ENCODE peak calls at places on chromosomes 6 and 20, in four cellular contexts. T, N, W and C are unnamed samples.

GRCh38 chr6:44478591-44479254 is 91.2 kb downstream of the CDC5L start:
- DNase-seq in T (no peak), N (no peak), W (no peak), C (no peak)

GRCh38 chr20:9051508-9051907 is 17.4 kb upstream of the PLCB4 start:
- DNase-seq in T (peak), N (peak), W (no peak), C (no peak)

GRCh38 chr20:5809495-5809894 is 59.3 kb downstream of the SHLD1 start:
- DNase-seq in T (no peak), N (no peak), W (no peak), C (no peak)

GRCh38 chr6:16700202-16700997 is 60.9 kb downstream of the ATXN1 start:
- DNase-seq in T (no peak), N (no peak), W (no peak), C (no peak)

GRCh38 chr6:26065952-26066380 is 21.3 kb upstream of the HFE start:
- DNase-seq in T (peak), N (peak), W (peak), C (no peak)

GRCh38 chr6:18101271-18101670 is 21.2 kb downstream of the NHLRC1 start:
- DNase-seq in T (no peak), N (no peak), W (no peak), C (no peak)

GRCh38 chr20:45469336-45470261 is at the start of gene WFDC2:
- DNase-seq in T (no peak), N (no peak), W (no peak), C (no peak)

GRCh38 chr20:31670371-31671228 is 32.9 kb downstream of the COX4I2 start:
- DNase-seq in T (no peak), N (no peak), W (no peak), C (no peak)

GRCh38 chr6:125082931-125083683 is 70.5 kb upstream of the TPD52L1 start:
- DNase-seq in T (no peak), N (peak), W (no peak), C (no peak)

GRCh38 chr20:45311589-45312211 is 3.6 kb upstream of the MATN4 start:
- DNase-seq in T (peak), N (peak), W (no peak), C (no peak)

GRCh38 chr6:18327621-18328548 is 59.3 kb upstream of the RNF144B start:
- DNase-seq in T (no peak), N (peak), W (no peak), C (peak)

GRCh38 chr6:139860193-139860592 is 485.7 kb upstream of the CITED2 start:
- DNase-seq in T (no peak), N (no peak), W (no peak), C (no peak)

GRCh38 chr6:36290668-36291620 is 21.1 kb downstream of the PNPLA1 start:
- DNase-seq in T (peak), N (peak), W (no peak), C (no peak)

GRCh38 chr6:93968126-93968525 is 548.8 kb upstream of the EPHA7 start:
- DNase-seq in T (no peak), N (no peak), W (no peak), C (no peak)

GRCh38 chr6:2818593-2818992 is 23.1 kb downstream of the SERPINB1 start:
- DNase-seq in T (no peak), N (no peak), W (no peak), C (no peak)

GRCh38 chr6:33856655-33857054 is 52.9 kb upstream of the MLN start:
- DNase-seq in T (no peak), N (no peak), W (peak), C (no peak)

GRCh38 chr6:35754452-35755321 is 17.9 kb downstream of the ARMC12 start:
- DNase-seq in T (no peak), N (no peak), W (no peak), C (no peak)

GRCh38 chr6:44704240-44705150 is 317.0 kb downstream of the CDC5L start:
- DNase-seq in T (no peak), N (no peak), W (peak), C (no peak)

GRCh38 chr6:125746731-125747588 is 2.5 kb upstream of the HEY2 start:
- DNase-seq in T (no peak), N (peak), W (no peak), C (peak)

GRCh38 chr6:76852776-76853175 is 610.5 kb downstream of the HTR1B start:
- DNase-seq in T (no peak), N (no peak), W (no peak), C (no peak)

GRCh38 chr6:165889636-165890403 is 226.8 kb upstream of the PDE10A start:
- DNase-seq in T (peak), N (no peak), W (no peak), C (peak)

GRCh38 chr6:64085126-64085525 is 449.5 kb downstream of the PHF3 start:
- DNase-seq in T (no peak), N (no peak), W (no peak), C (no peak)

GRCh38 chr6:169453221-169453620 is 199.6 kb upstream of the THBS2 start:
- DNase-seq in T (no peak), N (no peak), W (no peak), C (no peak)

GRCh38 chr20:51958636-51959542 is 156.6 kb upstream of the SALL4 start:
- DNase-seq in T (no peak), N (no peak), W (no peak), C (no peak)

GRCh38 chr20:22583773-22584629 is at the start of gene FOXA2:
- DNase-seq in T (no peak), N (peak), W (no peak), C (no peak)

GRCh38 chr6:42260424-42260888 is 42.8 kb upstream of the MRPS10 start:
- DNase-seq in T (peak), N (peak), W (no peak), C (peak)

GRCh38 chr6:139904572-139904971 is 530.1 kb upstream of the CITED2 start:
- DNase-seq in T (no peak), N (no peak), W (no peak), C (no peak)

GRCh38 chr20:32296412-32296811 is 19.0 kb downstream of the KIF3B start:
- DNase-seq in T (no peak), N (no peak), W (no peak), C (no peak)

GRCh38 chr20:40532103-40532502 is 156.9 kb downstream of the MAFB start:
- DNase-seq in T (peak), N (peak), W (no peak), C (no peak)

GRCh38 chr20:101975-102374 is 14.5 kb downstream of the DEFB125 start:
- DNase-seq in T (no peak), N (no peak), W (no peak), C (no peak)

GRCh38 chr6:151051164-151051563 is 185.7 kb downstream of the MTHFD1L start:
- DNase-seq in T (no peak), N (no peak), W (no peak), C (no peak)

GRCh38 chr6:116397960-116398359 is 27.2 kb downstream of the DSE start:
- DNase-seq in T (no peak), N (no peak), W (no peak), C (no peak)

GRCh38 chr6:31776961-31777666 is at the start of gene VWA7:
- DNase-seq in T (peak), N (peak), W (peak), C (peak)

GRCh38 chr6:145815351-145815772 is 767 bp upstream of the FBXO30 start:
- DNase-seq in T (no peak), N (peak), W (no peak), C (peak)

GRCh38 chr6:145811741-145812140 is 2.9 kb downstream of the FBXO30 start:
- DNase-seq in T (no peak), N (no peak), W (no peak), C (no peak)

GRCh38 chr6:145814035-145814500 is 527 bp downstream of the FBXO30 start:
- DNase-seq in T (no peak), N (no peak), W (peak), C (no peak)

GRCh38 chr6:145814501-145815350 is at the start of gene FBXO30:
- DNase-seq in T (peak), N (peak), W (peak), C (peak)

GRCh38 chr6:145813285-145814034 is 1.1 kb downstream of the FBXO30 start:
- DNase-seq in T (no peak), N (no peak), W (no peak), C (no peak)
- TF ChIP-seq EGR1 in T (no peak), N (no peak), W (no peak), C (no peak)

GRCh38 chr6:157861814-157862213 is 38.8 kb downstream of the SNX9 start:
- DNase-seq in T (no peak), N (no peak), W (no peak), C (no peak)
- TF ChIP-seq EGR1 in T (peak), N (no peak), W (no peak), C (no peak)

DNA sequence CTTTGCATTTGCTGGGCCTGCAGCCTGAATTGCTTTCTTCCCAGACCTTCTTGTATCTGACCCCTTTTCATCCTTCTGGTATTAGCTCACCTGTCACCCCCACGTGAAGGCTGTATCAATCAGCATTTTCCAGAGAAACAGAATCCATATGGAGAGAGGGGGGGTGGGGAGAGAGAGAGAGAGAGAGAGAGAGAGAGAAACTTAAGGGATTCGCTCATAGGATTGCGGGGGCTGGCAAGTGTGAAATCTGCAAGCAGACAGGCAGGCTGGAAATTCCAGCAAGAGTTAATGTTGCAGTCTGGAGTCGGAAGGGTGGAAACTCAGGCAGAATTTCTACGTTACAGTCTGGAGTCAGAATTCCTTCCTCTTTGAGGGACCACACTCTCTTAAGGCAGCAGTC is 410.7 kb upstream of the SULF2 start:
- DNase-seq in T (no peak), N (no peak), W (no peak), C (no peak)
- TF ChIP-seq EGR1 in T (no peak), N (no peak), W (no peak), C (no peak)

GRCh38 chr6:21952367-21952766 is 344.5 kb downstream of the PRL start:
- DNase-seq in T (no peak), N (no peak), W (no peak), C (no peak)

GRCh38 chr6:21946298-21946783 is 350.5 kb downstream of the PRL start:
- DNase-seq in T (no peak), N (no peak), W (no peak), C (no peak)

GRCh38 chr6:21942910-21943309 is 349.4 kb downstream of the SOX4 start:
- DNase-seq in T (no peak), N (no peak), W (no peak), C (no peak)

GRCh38 chr6:21949211-21949801 is 347.5 kb downstream of the PRL start:
- DNase-seq in T (no peak), N (no peak), W (no peak), C (no peak)

DNA sequence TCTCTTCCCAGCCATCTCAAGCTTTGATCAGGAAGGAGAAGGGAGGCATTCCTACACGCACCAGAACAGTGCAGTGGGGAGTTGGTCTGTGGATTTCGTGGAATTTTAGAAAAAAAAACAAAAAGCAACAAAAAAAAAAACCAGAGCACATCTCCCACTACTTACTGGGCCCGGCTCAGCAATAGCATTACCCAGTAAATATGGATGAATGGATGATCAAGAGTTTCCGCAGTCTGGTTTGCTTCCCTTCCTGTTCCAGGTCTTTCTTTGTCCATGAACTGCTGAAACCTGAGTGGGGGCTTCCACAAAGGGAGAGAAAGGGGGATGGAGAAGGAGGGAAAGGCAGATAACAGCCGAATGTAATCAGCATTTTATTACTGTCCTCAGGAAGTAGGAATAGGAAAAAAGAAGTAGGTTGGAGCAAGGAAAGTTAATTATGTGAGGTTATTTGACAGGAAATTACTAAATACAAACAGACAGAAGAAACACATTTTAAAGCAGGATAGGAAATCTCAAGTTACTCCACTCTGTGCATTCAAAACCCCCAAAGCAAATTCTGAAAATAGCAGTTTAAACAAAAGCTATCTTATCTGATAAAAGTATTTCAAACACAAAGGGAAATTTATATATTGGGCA is 349.0 kb downstream of the PRL start:
- DNase-seq in T (no peak), N (no peak), W (no peak), C (no peak)
- TF ChIP-seq EGR1 in T (no peak), N (no peak), W (no peak), C (no peak)

GRCh38 chr6:66578362-66578761 is 871.3 kb upstream of the EYS start:
- DNase-seq in T (no peak), N (no peak), W (no peak), C (no peak)
- TF ChIP-seq EGR1 in T (no peak), N (no peak), W (no peak), C (no peak)

DNA sequence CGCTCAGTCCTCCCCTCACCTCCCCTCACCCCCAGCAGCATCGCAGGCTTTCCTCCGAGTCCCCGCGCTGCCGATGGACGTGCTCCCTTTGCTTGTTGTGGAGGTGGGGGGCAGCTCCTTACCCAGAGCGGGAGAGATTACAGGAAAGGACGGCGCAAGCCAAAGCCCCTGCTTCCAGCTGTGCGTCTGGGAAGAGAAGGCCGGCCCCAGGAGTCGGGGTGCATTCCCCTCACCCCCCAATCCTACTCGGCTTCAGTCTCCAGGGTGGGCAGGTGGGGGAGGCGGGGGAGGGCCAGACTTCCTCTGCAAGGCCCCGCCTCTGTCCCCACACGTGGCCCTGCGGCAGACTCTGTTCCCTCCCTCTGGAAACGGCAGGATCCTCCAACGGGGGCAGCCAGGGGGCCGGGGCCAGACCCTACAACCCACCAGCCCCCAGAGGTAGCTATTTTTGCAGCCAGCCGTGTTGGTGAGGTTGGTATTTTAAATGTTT is 43.6 kb downstream of the NTSR1 start:
- DNase-seq in T (no peak), N (peak), W (no peak), C (no peak)
- TF ChIP-seq EGR1 in T (no peak), N (no peak), W (no peak), C (no peak)